ENCODE peak calls at places on chromosome 20, in six cellular contexts. H is H1, M is GM12891, Y is HepG2, Z is K562, W is GM12878. D is an unnamed sample.
A peak's percentile ranks its signal among the peaks of the same experiment; 100 is the strongest.

GRCh38 chr20:57878803-57879424 is 169.1 kb upstream of the PMEPA1 start:
- DNase-seq in H (no peak), M (no peak), Y (no peak), Z (no peak), W (no peak), D (no peak)

GRCh38 chr20:6045566-6045965 is 8.3 kb downstream of the LRRN4 start:
- DNase-seq in H (no peak), M (no peak), Y (no peak), Z (no peak), W (no peak), D (no peak)

GRCh38 chr20:3901028-3901746 is 12.0 kb downstream of the PANK2 start:
- DNase-seq in H (no peak), M (no peak), Y (no peak), Z (no peak), W (no peak), D (no peak)

GRCh38 chr20:3681931-3682820 is at the start of gene ADAM33:
- DNase-seq in H (no peak), M (no peak), Y (no peak), Z (no peak), W (no peak), D (no peak)

GRCh38 chr20:60453847-60454246 is 495.6 kb downstream of the CDH26 start:
- DNase-seq in H (peak; percentile 36), M (no peak), Y (no peak), Z (peak; percentile 6), W (no peak), D (no peak)

GRCh38 chr20:45098096-45098773 is 2.7 kb downstream of the KCNS1 start:
- DNase-seq in H (peak; percentile 36), M (no peak), Y (no peak), Z (no peak), W (no peak), D (no peak)

GRCh38 chr20:44805991-44806729 is 4.2 kb downstream of the RIMS4 start:
- DNase-seq in H (no peak), M (no peak), Y (no peak), Z (peak; percentile 10), W (no peak), D (no peak)

GRCh38 chr20:37226889-37227288 is 34.7 kb downstream of the GHRH start:
- DNase-seq in H (no peak), M (no peak), Y (no peak), Z (no peak), W (no peak), D (no peak)

GRCh38 chr20:50758992-50759391 is 27.6 kb downstream of the PARD6B start:
- DNase-seq in H (no peak), M (no peak), Y (no peak), Z (no peak), W (no peak), D (no peak)

GRCh38 chr20:34874094-34874654 is 1.5 kb upstream of the GGT7 start:
- DNase-seq in H (no peak), M (no peak), Y (peak; percentile 90), Z (peak; percentile 88), W (peak; percentile 50), D (no peak)

GRCh38 chr20:32538526-32538918 is 46.6 kb downstream of the NOL4L start:
- DNase-seq in H (no peak), M (no peak), Y (no peak), Z (no peak), W (no peak), D (no peak)

GRCh38 chr20:32541917-32542615 is 43.1 kb downstream of the NOL4L start:
- DNase-seq in H (no peak), M (no peak), Y (no peak), Z (no peak), W (no peak), D (no peak)

GRCh38 chr20:32537657-32538525 is 47.2 kb downstream of the NOL4L start:
- DNase-seq in H (no peak), M (no peak), Y (no peak), Z (peak; percentile 90), W (no peak), D (no peak)

GRCh38 chr20:32539063-32539816 is 45.9 kb downstream of the NOL4L start:
- DNase-seq in H (no peak), M (no peak), Y (no peak), Z (peak; percentile 45), W (no peak), D (no peak)

DNA sequence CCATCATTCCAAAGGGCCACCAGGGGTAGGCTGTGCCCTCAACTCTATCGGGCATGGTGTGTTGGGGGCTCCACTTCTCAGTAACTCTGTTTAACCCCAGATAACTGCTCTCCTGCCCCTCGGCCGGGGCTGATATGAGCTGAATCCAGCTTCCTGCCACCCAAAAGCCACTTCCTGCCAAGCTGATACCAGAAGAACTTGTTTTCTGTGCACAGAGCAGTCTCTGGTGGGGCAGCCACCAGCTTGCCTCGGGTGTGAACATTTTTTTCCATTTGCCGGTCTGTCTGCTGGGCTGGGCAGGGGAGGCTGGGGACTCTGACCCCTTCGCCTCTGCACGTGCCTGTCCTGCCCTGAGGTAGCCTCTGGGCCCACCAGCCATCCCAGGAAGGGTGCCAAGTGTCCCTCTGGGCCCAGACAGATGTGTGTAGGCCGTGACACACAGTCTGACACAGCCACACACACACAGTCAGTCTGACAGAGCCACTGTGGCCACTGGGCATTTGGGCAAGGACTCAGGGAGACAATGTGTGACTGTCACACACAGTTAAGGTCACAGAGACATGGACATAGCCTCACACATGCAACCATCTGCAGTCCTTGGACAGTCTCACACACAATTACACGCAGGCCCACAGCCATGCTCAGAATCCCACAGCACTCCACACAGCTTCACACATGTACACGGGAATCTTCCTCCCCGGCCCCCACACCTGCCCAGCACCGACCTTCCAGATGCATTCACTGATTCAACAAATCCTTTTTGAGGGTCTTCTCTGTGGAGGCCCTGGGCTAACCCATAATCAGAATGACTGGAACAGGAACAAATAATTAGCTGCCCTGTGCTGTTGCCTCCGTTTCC is 45.1 kb downstream of the NOL4L start:
- DNase-seq in H (no peak), M (no peak), Y (peak; percentile 71), Z (peak; percentile 57), W (no peak), D (no peak)
- TF ChIP-seq POLR2A in H (no peak), M (no peak), Y (no peak), Z (no peak), W (peak; percentile 29), D (no peak)

GRCh38 chr20:33231237-33231636 is 4.6 kb upstream of the BPIFA1 start:
- DNase-seq in H (no peak), M (no peak), Y (no peak), Z (no peak), W (no peak), D (no peak)

GRCh38 chr20:33233129-33233774 is 2.5 kb upstream of the BPIFA1 start:
- DNase-seq in H (peak; percentile 21), M (no peak), Y (peak; percentile 21), Z (no peak), W (no peak), D (no peak)

GRCh38 chr20:33234050-33234449 is 1.7 kb upstream of the BPIFA1 start:
- DNase-seq in H (no peak), M (no peak), Y (no peak), Z (no peak), W (no peak), D (no peak)

GRCh38 chr20:33229843-33230242 is 6.0 kb upstream of the BPIFA1 start:
- DNase-seq in H (no peak), M (no peak), Y (peak; percentile 29), Z (no peak), W (no peak), D (no peak)

GRCh38 chr20:33232486-33233072 is 3.2 kb upstream of the BPIFA1 start:
- DNase-seq in H (no peak), M (no peak), Y (no peak), Z (no peak), W (no peak), D (no peak)
- TF ChIP-seq TAF1 in H (no peak), M (no peak), Y (no peak), Z (no peak), W (no peak), D (no peak)

DNA sequence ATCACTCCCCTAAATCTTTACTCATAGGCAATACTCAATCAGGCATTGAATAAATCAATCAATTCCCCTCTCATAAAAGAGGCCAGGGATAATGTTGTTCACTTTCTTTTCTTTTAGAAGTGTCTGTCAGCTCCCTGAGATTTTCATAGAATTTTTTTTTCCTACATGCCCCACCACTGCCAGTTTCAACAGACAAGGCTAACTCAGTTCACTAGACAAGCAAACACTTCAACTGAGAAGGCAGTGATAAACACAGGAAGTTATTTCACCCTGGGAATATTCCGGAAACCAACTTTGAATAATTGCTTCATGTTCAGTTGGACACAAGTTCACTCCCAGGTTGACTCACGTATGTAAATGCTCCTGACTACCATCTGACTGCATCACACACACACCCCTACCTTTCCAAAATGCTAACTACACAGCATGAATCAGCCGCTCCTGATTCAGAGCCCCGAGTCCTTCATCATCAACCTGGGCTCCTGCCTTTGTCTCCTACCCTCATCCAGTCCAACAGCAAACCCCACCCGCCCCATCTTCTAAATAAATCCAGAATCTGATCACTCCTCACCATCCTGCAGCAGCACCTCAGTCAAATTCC is 143.9 kb downstream of the BCAS1 start:
- DNase-seq in H (no peak), M (no peak), Y (peak; percentile 98), Z (peak; percentile 44), W (peak; percentile 99), D (no peak)
- TF ChIP-seq POLR2A in H (no peak), M (peak; percentile 33), Y (no peak), Z (no peak), W (peak; percentile 67), D (no peak)

DNA sequence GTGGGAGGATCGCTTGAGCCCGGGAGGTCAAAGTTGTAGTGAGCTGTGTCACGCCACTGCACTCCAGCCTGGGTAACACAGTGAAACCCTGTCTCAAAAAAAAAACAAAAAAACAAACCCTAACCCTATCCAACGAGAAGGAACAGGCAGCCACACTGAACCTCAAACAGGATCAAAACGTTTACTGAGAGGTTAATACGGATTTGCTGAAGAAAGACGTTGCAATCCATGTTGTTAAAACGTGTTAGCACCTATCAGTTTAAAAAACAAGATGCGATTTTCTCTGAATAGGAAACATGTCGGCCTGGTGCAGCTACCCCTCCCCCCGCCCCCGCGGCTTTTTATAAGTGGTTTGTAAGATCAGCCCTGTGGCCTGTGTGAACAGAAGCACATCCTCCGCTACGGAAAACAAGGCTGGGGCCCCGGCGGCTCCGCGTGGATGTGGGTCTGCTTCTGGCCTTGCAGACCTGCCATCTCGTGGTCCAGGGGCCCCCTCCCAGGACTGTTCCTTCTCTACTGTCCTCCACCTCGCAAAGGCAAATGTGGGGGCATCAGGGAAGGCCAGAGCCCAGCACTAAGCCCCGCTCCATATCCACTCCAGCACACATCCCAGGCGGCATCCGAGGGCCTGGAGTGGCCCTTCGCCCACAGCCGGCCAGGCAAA is 11.4 kb downstream of the SLC2A4RG start:
- DNase-seq in H (no peak), M (no peak), Y (no peak), Z (peak; percentile 45), W (no peak), D (no peak)
- TF ChIP-seq TAF1 in H (no peak), M (no peak), Y (no peak), Z (no peak), W (no peak), D (no peak)

GRCh38 chr20:25407311-25408169 is at the start of gene GINS1:
- DNase-seq in H (peak; percentile 91), M (peak; percentile 86), Y (peak; percentile 95), Z (peak; percentile 93), W (peak; percentile 65), D (peak; percentile 91)
- TF ChIP-seq POLR2A in H (peak; percentile 85), M (peak; percentile 85), Y (peak; percentile 99), Z (peak; percentile 89), W (peak; percentile 94), D (peak; percentile 89)

D was measured in GM12892.